ENCODE peak calls at places on chromosomes 13 and 19, in five cellular contexts. V, O, M, H and D are unnamed samples.

GRCh38 chr13:51628059-51628852 is 44.0 kb downstream of the WDFY2 start:
- DNase-seq in M (no peak), H (no peak), V (peak; percentile 40), O (no peak), D (no peak)

GRCh38 chr19:6210721-6211600 is 68.8 kb downstream of the MLLT1 start:
- DNase-seq in M (no peak), O (no peak), H (no peak), V (no peak), D (no peak)

GRCh38 chr19:47595937-47596336 is 13.0 kb upstream of the BICRA start:
- DNase-seq in H (no peak), M (no peak), V (no peak), O (no peak), D (no peak)

GRCh38 chr13:23621316-23621645 is 51.1 kb downstream of the TNFRSF19 start:
- DNase-seq in O (no peak), V (no peak), H (no peak), M (no peak), D (no peak)

GRCh38 chr13:84737671-84738070 is 855.4 kb upstream of the SLITRK1 start:
- DNase-seq in H (no peak), V (no peak), M (no peak), O (no peak), D (no peak)

GRCh38 chr19:50266041-50266440 is 62.6 kb downstream of the MYH14 start:
- DNase-seq in M (no peak), H (no peak), V (no peak), O (no peak), D (no peak)

GRCh38 chr19:11373166-11373884 is 1.1 kb upstream of the SWSAP1 start:
- DNase-seq in H (no peak), O (peak; percentile 64), M (no peak), V (no peak), D (no peak)

GRCh38 chr13:96089749-96090239 is at the start of gene HS6ST3:
- DNase-seq in V (peak; percentile 54), M (no peak), O (peak; percentile 85), H (peak; percentile 38), D (no peak)

GRCh38 chr13:110774051-110774450 is 60.6 kb downstream of the ING1 start:
- DNase-seq in O (no peak), M (no peak), H (no peak), V (no peak), D (no peak)

GRCh38 chr19:49894011-49894664 is 2.5 kb downstream of the IL4I1 start:
- DNase-seq in O (no peak), M (no peak), V (no peak), H (no peak), D (no peak)

GRCh38 chr13:99361197-99361596 is 54.0 kb upstream of the GPR183 start:
- DNase-seq in O (no peak), M (no peak), H (no peak), V (no peak), D (no peak)

GRCh38 chr13:67100723-67101122 is 129.4 kb downstream of the PCDH9 start:
- DNase-seq in H (no peak), M (no peak), O (no peak), V (no peak), D (no peak)

GRCh38 chr13:43289458-43290255 is 266.3 kb downstream of the DNAJC15 start:
- DNase-seq in O (no peak), H (no peak), M (no peak), V (no peak), D (no peak)

GRCh38 chr19:38869160-38869835 is 8.8 kb downstream of the RINL start:
- DNase-seq in M (no peak), V (peak; percentile 34), O (peak; percentile 49), H (no peak), D (no peak)

GRCh38 chr19:51692065-51692915 is 840 bp upstream of the SPACA6 start:
- DNase-seq in O (no peak), H (no peak), V (no peak), M (no peak), D (no peak)

GRCh38 chr19:11381535-11382369 is 2.4 kb downstream of the EPOR start:
- DNase-seq in H (no peak), O (peak; percentile 63), M (peak; percentile 16), V (peak; percentile 79), D (no peak)

DNA sequence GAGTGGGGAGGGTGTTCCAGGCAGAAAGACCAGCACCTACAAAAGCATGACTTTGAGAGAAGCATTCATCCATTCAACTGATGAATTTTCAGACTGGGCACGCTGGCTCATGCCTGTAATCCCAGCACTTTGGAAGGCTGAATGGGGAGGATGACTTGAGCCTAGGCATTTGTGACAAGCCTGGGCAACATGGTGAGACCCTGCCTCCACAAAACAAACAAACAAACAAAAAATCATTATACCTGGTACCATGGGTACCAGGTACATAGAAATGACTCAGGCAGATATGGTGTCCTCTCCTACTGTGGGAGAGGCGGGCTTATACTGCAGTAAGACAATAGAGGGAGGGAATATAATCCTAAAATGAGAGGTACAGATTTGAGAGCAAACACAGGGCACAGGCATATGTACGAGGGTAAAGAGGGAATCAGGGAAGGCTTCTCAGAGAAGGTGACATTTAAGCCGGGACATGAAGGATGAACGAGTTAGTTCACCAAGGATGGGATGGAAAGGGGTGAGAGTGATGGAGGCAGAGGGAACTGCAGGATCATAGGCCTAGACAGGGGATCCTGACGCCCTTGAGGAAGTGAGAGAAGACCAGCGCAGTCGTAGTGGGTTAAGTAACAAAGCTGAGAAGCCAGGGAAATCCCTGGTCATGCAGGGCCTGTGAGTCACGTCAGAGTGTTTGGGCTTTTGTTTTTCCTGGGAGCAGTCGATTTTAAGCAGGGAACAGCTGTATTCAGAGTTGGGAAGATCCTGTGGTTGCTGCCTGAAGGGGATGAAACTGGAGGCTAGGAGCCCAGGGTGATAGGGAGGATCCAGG is 2.9 kb downstream of the CYP2S1 start:
- DNase-seq in O (peak; percentile 28), V (no peak), H (no peak), M (no peak), D (no peak)
- TF ChIP-seq POLR2A in O (no peak), V (no peak), H (no peak), M (no peak), D (no peak)

GRCh38 chr19:7978196-7978825 is 27.1 kb downstream of the ELAVL1 start:
- DNase-seq in M (no peak), O (no peak), V (no peak), H (no peak), D (no peak)
- TF ChIP-seq CTCF in M (no peak), O (no peak), V (no peak), H (no peak), D (no peak)

DNA sequence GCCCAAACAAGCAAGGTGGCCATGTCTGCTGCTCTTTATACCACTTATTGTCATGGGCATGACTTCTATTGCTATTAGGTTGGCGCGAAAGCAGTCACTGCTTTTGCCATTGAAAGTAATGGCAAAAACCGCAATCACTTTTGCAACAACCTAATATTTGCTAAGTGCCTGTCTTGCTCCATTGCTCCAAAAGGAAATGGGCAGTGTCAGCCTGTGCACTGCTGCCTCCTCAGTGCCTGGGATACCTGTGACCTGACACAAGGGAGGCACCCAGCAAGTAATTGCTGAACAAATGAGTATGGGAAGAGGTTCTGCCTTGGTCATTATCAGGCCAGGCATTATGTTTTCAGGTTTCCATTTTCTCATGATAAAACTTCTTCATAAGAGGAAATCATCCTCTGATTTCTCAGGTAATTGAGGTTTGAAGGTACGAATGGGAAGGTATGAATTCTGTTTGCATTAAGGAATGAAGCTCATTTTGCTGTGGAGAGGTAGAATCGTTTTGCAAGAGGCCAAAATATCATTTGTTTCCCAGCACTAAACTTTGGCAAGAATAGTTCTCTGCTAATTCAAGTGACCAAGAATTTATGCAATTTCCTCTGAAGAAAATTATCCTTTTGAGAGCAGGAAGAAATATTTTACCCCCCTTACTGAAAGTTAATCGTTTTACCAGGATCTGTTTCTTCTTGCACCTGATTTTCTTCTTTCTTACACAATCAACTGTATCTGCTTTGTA is 128.3 kb upstream of the SPRY2 start:
- DNase-seq in O (no peak), V (no peak), M (no peak), H (no peak), D (no peak)
- H3K27ac ChIP-seq in O (peak overlapping the region; percentile 22), V (peak overlapping the region; percentile 87), M (peak overlapping the region; percentile 72), H (no peak overlapping the region), D (peak overlapping the region; percentile 97)

GRCh38 chr19:46009530-46010510 is 13.0 kb downstream of the PGLYRP1 start:
- DNase-seq in V (peak; percentile 62), M (peak; percentile 80), O (peak; percentile 72), H (no peak), D (no peak)

GRCh38 chr19:46002678-46003275 is 7.5 kb downstream of the CCDC61 start:
- DNase-seq in M (no peak), V (no peak), H (no peak), O (no peak), D (no peak)

GRCh38 chr19:46000497-46001246 is 5.4 kb downstream of the CCDC61 start:
- DNase-seq in H (no peak), M (no peak), O (peak; percentile 67), V (no peak), D (no peak)

DNA sequence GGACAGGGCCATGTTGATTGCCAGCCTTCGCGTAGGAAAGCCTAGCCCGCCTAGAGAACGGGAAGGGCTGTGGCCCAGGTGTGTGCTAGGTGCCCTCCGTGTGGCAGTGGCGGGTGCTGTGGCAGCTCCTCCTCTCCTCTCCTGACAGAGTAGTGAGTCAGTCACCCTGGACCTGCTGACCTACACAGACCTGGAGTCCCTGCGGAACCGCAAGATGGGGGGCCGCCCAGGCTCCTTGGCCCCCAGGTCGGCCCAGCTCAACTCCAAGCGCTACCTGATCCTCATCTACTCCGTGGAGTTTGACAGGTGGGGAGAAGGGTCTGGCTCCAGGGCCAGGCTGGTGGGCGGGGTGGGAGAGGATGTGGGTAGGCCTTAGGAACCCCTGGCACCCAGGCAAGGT is 11.1 kb downstream of the CCDC61 start:
- DNase-seq in V (no peak), M (no peak), O (no peak), H (no peak), D (no peak)
- TF ChIP-seq POLR2A in V (no peak), M (no peak), O (no peak), H (no peak), D (no peak)

DNA sequence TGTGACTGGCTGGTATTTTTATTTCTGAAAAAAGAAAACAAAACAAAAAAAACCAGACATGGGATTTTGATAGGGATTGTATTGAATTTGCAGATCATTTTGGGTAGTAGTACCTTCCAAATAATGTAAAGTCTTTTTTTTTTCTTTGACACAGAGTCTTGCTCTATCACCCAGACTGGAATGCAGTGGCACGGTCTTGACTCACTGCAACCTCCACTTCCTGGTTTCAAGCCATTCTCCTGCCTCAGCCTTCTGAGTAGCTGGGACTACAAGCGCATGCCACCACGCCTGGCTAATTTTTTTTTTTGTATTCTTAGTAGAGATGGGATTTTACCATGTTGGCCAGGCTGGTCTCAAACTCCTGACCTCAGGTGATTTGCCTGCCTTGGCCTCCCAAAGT is 4.2 kb downstream of the ZNF101 start:
- DNase-seq in M (no peak), V (no peak), O (no peak), H (no peak), D (no peak)
- TF ChIP-seq CTCF in M (no peak), V (no peak), O (no peak), H (no peak), D (no peak)

GRCh38 chr19:13037161-13037560 is 41.9 kb downstream of the NFIX start:
- DNase-seq in H (no peak), M (no peak), O (no peak), V (no peak), D (peak; percentile 68)
- H3K27ac ChIP-seq in H (no peak overlapping the region), M (peak overlapping the region; percentile 46), O (peak overlapping the region; percentile 63), V (peak overlapping the region; percentile 83), D (peak overlapping the region; percentile 95)

GRCh38 chr13:101880581-101880980 is 428.1 kb downstream of the ITGBL1 start:
- DNase-seq in O (no peak), M (no peak), V (no peak), H (no peak), D (no peak)
- TF ChIP-seq POLR2A in O (no peak), M (no peak), V (no peak), H (no peak), D (no peak)